ENCODE peak calls at places on chromosomes 16 and 17, in ten cellular contexts. X is EH; A is T follicular helper cell; G is stimulated activated CD8-positive, alpha-beta memory T cell treated with anti-CD3 and anti-CD28 coated beads, Interleukin-4, amount 100 ng/mL, for 1 hour; I is GM18507; Z is EL; Q is mesothelial cell of epicardium; J is T47D; B is midbrain; K is progenitor cell of endocrine pancreas. U is an unnamed sample.

GRCh38 chr17:50079334-50080095 is 15.6 kb upstream of the PDK2 start:
- DNase-seq in Q (no peak), G (no peak), I (no peak), Z (no peak), A (no peak), J (no peak), B (no peak), X (peak), K (no peak), U (no peak)

GRCh38 chr17:47719411-47720152 is 13.5 kb upstream of the TBX21 start:
- DNase-seq in Z (peak), Q (no peak), X (peak), K (no peak), I (no peak), J (no peak), G (no peak), B (no peak), A (no peak), U (no peak)

GRCh38 chr17:50176559-50177471 is 11.0 kb downstream of the SGCA start:
- DNase-seq in G (no peak), Q (no peak), J (no peak), B (no peak), A (no peak), X (peak), Z (no peak), K (no peak), I (no peak), U (no peak)

GRCh38 chr16:84941916-84942315 is 69.4 kb downstream of the ZDHHC7 start:
- DNase-seq in X (peak), Q (no peak), K (no peak), B (no peak), Z (peak), J (no peak), G (no peak), I (no peak), A (no peak), U (no peak)

GRCh38 chr17:50375858-50376538 is 3.0 kb downstream of the EME1 start:
- DNase-seq in K (no peak), I (no peak), Q (no peak), G (no peak), B (no peak), A (no peak), Z (no peak), X (no peak), J (no peak), U (no peak)

GRCh38 chr16:89153848-89154271 is 17.7 kb upstream of the CDH15 start:
- DNase-seq in I (no peak), Z (no peak), G (no peak), K (no peak), J (peak), X (no peak), A (no peak), Q (no peak), B (no peak), U (no peak)

GRCh38 chr17:77445030-77445907 is 304.5 kb downstream of the SEC14L1 start:
- DNase-seq in G (peak), K (no peak), B (no peak), Z (no peak), J (no peak), A (peak), Q (no peak), I (no peak), X (peak), U (no peak)

GRCh38 chr17:50517504-50518264 is 9.4 kb downstream of the MYCBPAP start:
- DNase-seq in J (no peak), Q (no peak), X (no peak), Z (no peak), A (no peak), K (no peak), I (no peak), B (no peak), G (no peak), U (no peak)

GRCh38 chr17:71762526-71762925 is 358.3 kb upstream of the SOX9 start:
- DNase-seq in X (no peak), Z (no peak), J (no peak), A (no peak), I (no peak), B (no peak), K (no peak), G (no peak), Q (no peak), U (no peak)

GRCh38 chr16:67177743-67178699 is 5.7 kb downstream of the MATCAP1 start:
- DNase-seq in Z (peak), K (peak), J (peak), Q (no peak), A (peak), B (no peak), G (no peak), X (peak), I (no peak), U (peak)

GRCh38 chr17:75273968-75274708 is 3.1 kb upstream of the MIF4GD start:
- DNase-seq in A (no peak), I (no peak), Q (no peak), G (no peak), X (peak), Z (peak), K (no peak), B (no peak), J (no peak), U (no peak)

GRCh38 chr16:67878846-67879245 is 5.8 kb upstream of the NRN1L start:
- DNase-seq in K (no peak), Z (no peak), J (no peak), A (no peak), G (no peak), Q (no peak), I (no peak), X (no peak), B (no peak), U (no peak)

GRCh38 chr16:12208341-12209035 is 232.0 kb downstream of the SNX29 start:
- DNase-seq in G (no peak), B (no peak), Q (no peak), K (no peak), I (no peak), X (peak), A (no peak), Z (peak), J (no peak), U (no peak)

GRCh38 chr17:31327534-31328526 is 6.4 kb upstream of the EVI2A start:
- DNase-seq in B (no peak), K (no peak), Z (peak), J (no peak), G (no peak), X (peak), A (no peak), Q (no peak), I (no peak), U (no peak)

GRCh38 chr16:86171329-86171728 is 272.4 kb downstream of the IRF8 start:
- DNase-seq in K (no peak), J (no peak), G (no peak), I (no peak), Z (peak), Q (no peak), X (peak), A (no peak), B (no peak), U (no peak)

GRCh38 chr16:21281698-21282389 is 3.8 kb upstream of the CRYM start:
- DNase-seq in J (no peak), B (no peak), I (no peak), A (no peak), K (no peak), X (no peak), Q (no peak), Z (no peak), G (no peak), U (no peak)

GRCh38 chr17:10699861-10700260 is 2.5 kb downstream of the ADPRM start:
- DNase-seq in Z (peak), A (no peak), X (peak), K (no peak), J (no peak), G (no peak), Q (no peak), B (no peak), I (no peak), U (no peak)

GRCh38 chr17:78180083-78180482 is 6.8 kb downstream of the TK1 start:
- DNase-seq in X (no peak), I (no peak), J (no peak), B (no peak), A (no peak), K (no peak), Z (no peak), G (no peak), Q (no peak), U (no peak)

GRCh38 chr17:4604111-4604644 is 19.8 kb downstream of the SMTNL2 start:
- DNase-seq in X (peak), J (no peak), I (no peak), Z (peak), B (no peak), G (no peak), Q (peak), A (no peak), K (no peak), U (no peak)